ENCODE peak calls at places on chromosomes 13 and 19, in ten cellular contexts. One of them, this sample, is unnamed.
A peak's percentile ranks its signal among the peaks of the same experiment; 100 is the strongest.

GRCh38 chr13:48993150-48993549 is 17.4 kb downstream of the FNDC3A start:
- DNase-seq in stimulated activated CD4-positive, alpha-beta T cell treated with anti-CD3 and anti-CD28 coated beads, TNF-alpha, amount 100 ng/mL, for 1 hour: no peak
- DNase-seq in sigmoid colon: no peak
- DNase-seq in adipocyte: no peak
- DNase-seq in foreskin fibroblast: no peak
- DNase-seq in ELR: no peak
- DNase-seq in fibroblast of lung: no peak
- DNase-seq in testis: no peak
- DNase-seq in mucosa of gallbladder: no peak
- DNase-seq in lower lobe of right lung: no peak
- DNase-seq in this sample: no peak

GRCh38 chr13:46160474-46161066 is 21.4 kb downstream of the LCP1 start:
- DNase-seq in stimulated activated CD4-positive, alpha-beta T cell treated with anti-CD3 and anti-CD28 coated beads, TNF-alpha, amount 100 ng/mL, for 1 hour: no peak
- DNase-seq in sigmoid colon: no peak
- DNase-seq in adipocyte: peak; percentile 75
- DNase-seq in foreskin fibroblast: peak; percentile 30
- DNase-seq in ELR: peak; percentile 65
- DNase-seq in fibroblast of lung: peak; percentile 72
- DNase-seq in testis: no peak
- DNase-seq in mucosa of gallbladder: no peak
- DNase-seq in lower lobe of right lung: no peak
- DNase-seq in this sample: peak; percentile 42

GRCh38 chr13:103388839-103389238 is 322.6 kb upstream of the SLC10A2 start:
- DNase-seq in stimulated activated CD4-positive, alpha-beta T cell treated with anti-CD3 and anti-CD28 coated beads, TNF-alpha, amount 100 ng/mL, for 1 hour: no peak
- DNase-seq in sigmoid colon: no peak
- DNase-seq in adipocyte: no peak
- DNase-seq in foreskin fibroblast: no peak
- DNase-seq in ELR: no peak
- DNase-seq in fibroblast of lung: no peak
- DNase-seq in testis: no peak
- DNase-seq in mucosa of gallbladder: no peak
- DNase-seq in lower lobe of right lung: no peak
- DNase-seq in this sample: no peak

GRCh38 chr13:60152114-60152513 is 11.6 kb downstream of the DIAPH3 start:
- DNase-seq in stimulated activated CD4-positive, alpha-beta T cell treated with anti-CD3 and anti-CD28 coated beads, TNF-alpha, amount 100 ng/mL, for 1 hour: no peak
- DNase-seq in sigmoid colon: no peak
- DNase-seq in adipocyte: no peak
- DNase-seq in foreskin fibroblast: no peak
- DNase-seq in ELR: peak; percentile 23
- DNase-seq in fibroblast of lung: no peak
- DNase-seq in testis: no peak
- DNase-seq in mucosa of gallbladder: no peak
- DNase-seq in lower lobe of right lung: no peak
- DNase-seq in this sample: no peak

GRCh38 chr13:102707465-102707864 is 12.6 kb upstream of the METTL21C start:
- DNase-seq in stimulated activated CD4-positive, alpha-beta T cell treated with anti-CD3 and anti-CD28 coated beads, TNF-alpha, amount 100 ng/mL, for 1 hour: no peak
- DNase-seq in sigmoid colon: no peak
- DNase-seq in adipocyte: peak; percentile 84
- DNase-seq in foreskin fibroblast: peak; percentile 93
- DNase-seq in ELR: peak; percentile 82
- DNase-seq in fibroblast of lung: peak; percentile 92
- DNase-seq in testis: no peak
- DNase-seq in mucosa of gallbladder: no peak
- DNase-seq in lower lobe of right lung: no peak
- DNase-seq in this sample: peak; percentile 95

GRCh38 chr19:11382898-11383705 is 1.0 kb downstream of the EPOR start:
- DNase-seq in stimulated activated CD4-positive, alpha-beta T cell treated with anti-CD3 and anti-CD28 coated beads, TNF-alpha, amount 100 ng/mL, for 1 hour: no peak
- DNase-seq in sigmoid colon: peak; percentile 73
- DNase-seq in adipocyte: peak; percentile 40
- DNase-seq in foreskin fibroblast: peak; percentile 18
- DNase-seq in ELR: peak; percentile 45
- DNase-seq in fibroblast of lung: no peak
- DNase-seq in testis: peak; percentile 57
- DNase-seq in mucosa of gallbladder: no peak
- DNase-seq in lower lobe of right lung: peak; percentile 82
- DNase-seq in this sample: no peak

GRCh38 chr19:17762505-17763229 is 11.4 kb downstream of the FCHO1 start:
- DNase-seq in stimulated activated CD4-positive, alpha-beta T cell treated with anti-CD3 and anti-CD28 coated beads, TNF-alpha, amount 100 ng/mL, for 1 hour: no peak
- DNase-seq in sigmoid colon: no peak
- DNase-seq in adipocyte: peak; percentile 60
- DNase-seq in foreskin fibroblast: peak; percentile 46
- DNase-seq in ELR: peak; percentile 76
- DNase-seq in fibroblast of lung: peak; percentile 54
- DNase-seq in testis: peak; percentile 82
- DNase-seq in mucosa of gallbladder: no peak
- DNase-seq in lower lobe of right lung: no peak
- DNase-seq in this sample: peak; percentile 56

GRCh38 chr19:18541992-18542935 is 1.1 kb downstream of the FKBP8 start:
- DNase-seq in stimulated activated CD4-positive, alpha-beta T cell treated with anti-CD3 and anti-CD28 coated beads, TNF-alpha, amount 100 ng/mL, for 1 hour: no peak
- DNase-seq in sigmoid colon: no peak
- DNase-seq in adipocyte: peak; percentile 16
- DNase-seq in foreskin fibroblast: no peak
- DNase-seq in ELR: peak; percentile 13
- DNase-seq in fibroblast of lung: no peak
- DNase-seq in testis: no peak
- DNase-seq in mucosa of gallbladder: no peak
- DNase-seq in lower lobe of right lung: no peak
- DNase-seq in this sample: no peak

GRCh38 chr13:75993823-75994222 is 357.7 kb downstream of the LMO7 start:
- DNase-seq in stimulated activated CD4-positive, alpha-beta T cell treated with anti-CD3 and anti-CD28 coated beads, TNF-alpha, amount 100 ng/mL, for 1 hour: no peak
- DNase-seq in sigmoid colon: no peak
- DNase-seq in adipocyte: no peak
- DNase-seq in foreskin fibroblast: no peak
- DNase-seq in ELR: peak; percentile 20
- DNase-seq in fibroblast of lung: no peak
- DNase-seq in testis: no peak
- DNase-seq in mucosa of gallbladder: no peak
- DNase-seq in lower lobe of right lung: no peak
- DNase-seq in this sample: no peak

GRCh38 chr13:107210216-107211010 is 642.5 kb upstream of the ARGLU1 start:
- DNase-seq in stimulated activated CD4-positive, alpha-beta T cell treated with anti-CD3 and anti-CD28 coated beads, TNF-alpha, amount 100 ng/mL, for 1 hour: no peak
- DNase-seq in sigmoid colon: no peak
- DNase-seq in adipocyte: peak; percentile 54
- DNase-seq in foreskin fibroblast: no peak
- DNase-seq in ELR: no peak
- DNase-seq in fibroblast of lung: peak; percentile 20
- DNase-seq in testis: no peak
- DNase-seq in mucosa of gallbladder: no peak
- DNase-seq in lower lobe of right lung: no peak
- DNase-seq in this sample: peak; percentile 24

GRCh38 chr13:113823771-113824170 is 40.1 kb downstream of the GAS6 start:
- DNase-seq in stimulated activated CD4-positive, alpha-beta T cell treated with anti-CD3 and anti-CD28 coated beads, TNF-alpha, amount 100 ng/mL, for 1 hour: no peak
- DNase-seq in sigmoid colon: no peak
- DNase-seq in adipocyte: no peak
- DNase-seq in foreskin fibroblast: no peak
- DNase-seq in ELR: no peak
- DNase-seq in fibroblast of lung: no peak
- DNase-seq in testis: no peak
- DNase-seq in mucosa of gallbladder: no peak
- DNase-seq in lower lobe of right lung: no peak
- DNase-seq in this sample: no peak

GRCh38 chr13:48151766-48152165 is 56.9 kb upstream of the MED4 start:
- DNase-seq in stimulated activated CD4-positive, alpha-beta T cell treated with anti-CD3 and anti-CD28 coated beads, TNF-alpha, amount 100 ng/mL, for 1 hour: no peak
- DNase-seq in sigmoid colon: no peak
- DNase-seq in adipocyte: no peak
- DNase-seq in foreskin fibroblast: no peak
- DNase-seq in ELR: no peak
- DNase-seq in fibroblast of lung: no peak
- DNase-seq in testis: no peak
- DNase-seq in mucosa of gallbladder: no peak
- DNase-seq in lower lobe of right lung: no peak
- DNase-seq in this sample: no peak

GRCh38 chr13:106520205-106521004 is 15.1 kb downstream of the EFNB2 start:
- DNase-seq in stimulated activated CD4-positive, alpha-beta T cell treated with anti-CD3 and anti-CD28 coated beads, TNF-alpha, amount 100 ng/mL, for 1 hour: no peak
- DNase-seq in sigmoid colon: no peak
- DNase-seq in adipocyte: peak; percentile 61
- DNase-seq in foreskin fibroblast: peak; percentile 22
- DNase-seq in ELR: peak; percentile 48
- DNase-seq in fibroblast of lung: peak; percentile 77
- DNase-seq in testis: no peak
- DNase-seq in mucosa of gallbladder: no peak
- DNase-seq in lower lobe of right lung: no peak
- DNase-seq in this sample: peak; percentile 36

GRCh38 chr13:92821324-92821723 is 405.3 kb upstream of the GPC6 start:
- DNase-seq in stimulated activated CD4-positive, alpha-beta T cell treated with anti-CD3 and anti-CD28 coated beads, TNF-alpha, amount 100 ng/mL, for 1 hour: no peak
- DNase-seq in sigmoid colon: no peak
- DNase-seq in adipocyte: no peak
- DNase-seq in foreskin fibroblast: no peak
- DNase-seq in ELR: no peak
- DNase-seq in fibroblast of lung: no peak
- DNase-seq in testis: no peak
- DNase-seq in mucosa of gallbladder: no peak
- DNase-seq in lower lobe of right lung: no peak
- DNase-seq in this sample: no peak

GRCh38 chr19:9323557-9323918 is 441 bp upstream of the ZNF559 start:
- DNase-seq in stimulated activated CD4-positive, alpha-beta T cell treated with anti-CD3 and anti-CD28 coated beads, TNF-alpha, amount 100 ng/mL, for 1 hour: no peak
- DNase-seq in sigmoid colon: peak; percentile 85
- DNase-seq in adipocyte: peak; percentile 64
- DNase-seq in foreskin fibroblast: peak; percentile 82
- DNase-seq in ELR: peak; percentile 81
- DNase-seq in fibroblast of lung: peak; percentile 90
- DNase-seq in testis: peak; percentile 94
- DNase-seq in mucosa of gallbladder: peak; percentile 82
- DNase-seq in lower lobe of right lung: peak; percentile 67
- DNase-seq in this sample: peak; percentile 91

GRCh38 chr13:32453981-32454380 is 26.1 kb upstream of the N4BP2L1 start:
- DNase-seq in stimulated activated CD4-positive, alpha-beta T cell treated with anti-CD3 and anti-CD28 coated beads, TNF-alpha, amount 100 ng/mL, for 1 hour: no peak
- DNase-seq in sigmoid colon: no peak
- DNase-seq in adipocyte: no peak
- DNase-seq in foreskin fibroblast: no peak
- DNase-seq in ELR: no peak
- DNase-seq in fibroblast of lung: no peak
- DNase-seq in testis: no peak
- DNase-seq in mucosa of gallbladder: no peak
- DNase-seq in lower lobe of right lung: no peak
- DNase-seq in this sample: no peak

GRCh38 chr13:40064723-40065122 is 409.3 kb downstream of the COG6 start:
- DNase-seq in stimulated activated CD4-positive, alpha-beta T cell treated with anti-CD3 and anti-CD28 coated beads, TNF-alpha, amount 100 ng/mL, for 1 hour: no peak
- DNase-seq in sigmoid colon: no peak
- DNase-seq in adipocyte: no peak
- DNase-seq in foreskin fibroblast: peak; percentile 74
- DNase-seq in ELR: peak; percentile 71
- DNase-seq in fibroblast of lung: peak; percentile 93
- DNase-seq in testis: no peak
- DNase-seq in mucosa of gallbladder: no peak
- DNase-seq in lower lobe of right lung: no peak
- DNase-seq in this sample: peak; percentile 89

GRCh38 chr13:107834717-107835116 is 380.6 kb downstream of the LIG4 start:
- DNase-seq in stimulated activated CD4-positive, alpha-beta T cell treated with anti-CD3 and anti-CD28 coated beads, TNF-alpha, amount 100 ng/mL, for 1 hour: no peak
- DNase-seq in sigmoid colon: no peak
- DNase-seq in adipocyte: no peak
- DNase-seq in foreskin fibroblast: no peak
- DNase-seq in ELR: no peak
- DNase-seq in fibroblast of lung: no peak
- DNase-seq in testis: no peak
- DNase-seq in mucosa of gallbladder: no peak
- DNase-seq in lower lobe of right lung: no peak
- DNase-seq in this sample: no peak

GRCh38 chr19:7642295-7643046 is 5.6 kb downstream of the STXBP2 start:
- DNase-seq in stimulated activated CD4-positive, alpha-beta T cell treated with anti-CD3 and anti-CD28 coated beads, TNF-alpha, amount 100 ng/mL, for 1 hour: no peak
- DNase-seq in sigmoid colon: no peak
- DNase-seq in adipocyte: no peak
- DNase-seq in foreskin fibroblast: no peak
- DNase-seq in ELR: no peak
- DNase-seq in fibroblast of lung: no peak
- DNase-seq in testis: no peak
- DNase-seq in mucosa of gallbladder: no peak
- DNase-seq in lower lobe of right lung: no peak
- DNase-seq in this sample: no peak

GRCh38 chr19:3604987-3605343 is 1.7 kb downstream of the TBXA2R start:
- DNase-seq in stimulated activated CD4-positive, alpha-beta T cell treated with anti-CD3 and anti-CD28 coated beads, TNF-alpha, amount 100 ng/mL, for 1 hour: no peak
- DNase-seq in sigmoid colon: peak; percentile 59
- DNase-seq in adipocyte: no peak
- DNase-seq in foreskin fibroblast: no peak
- DNase-seq in ELR: no peak
- DNase-seq in fibroblast of lung: no peak
- DNase-seq in testis: no peak
- DNase-seq in mucosa of gallbladder: no peak
- DNase-seq in lower lobe of right lung: no peak
- DNase-seq in this sample: no peak

GRCh38 chr19:51417107-51417806 is at the start of gene SIGLEC10:
- DNase-seq in stimulated activated CD4-positive, alpha-beta T cell treated with anti-CD3 and anti-CD28 coated beads, TNF-alpha, amount 100 ng/mL, for 1 hour: no peak
- DNase-seq in sigmoid colon: no peak
- DNase-seq in adipocyte: no peak
- DNase-seq in foreskin fibroblast: no peak
- DNase-seq in ELR: peak; percentile 36
- DNase-seq in fibroblast of lung: no peak
- DNase-seq in testis: no peak
- DNase-seq in mucosa of gallbladder: peak; percentile 29
- DNase-seq in lower lobe of right lung: peak; percentile 84
- DNase-seq in this sample: no peak

GRCh38 chr19:49217382-49217781 is 59.8 kb downstream of the TRPM4 start:
- DNase-seq in stimulated activated CD4-positive, alpha-beta T cell treated with anti-CD3 and anti-CD28 coated beads, TNF-alpha, amount 100 ng/mL, for 1 hour: no peak
- DNase-seq in sigmoid colon: no peak
- DNase-seq in adipocyte: no peak
- DNase-seq in foreskin fibroblast: peak; percentile 84
- DNase-seq in ELR: no peak
- DNase-seq in fibroblast of lung: peak; percentile 70
- DNase-seq in testis: no peak
- DNase-seq in mucosa of gallbladder: no peak
- DNase-seq in lower lobe of right lung: no peak
- DNase-seq in this sample: peak; percentile 81

GRCh38 chr19:17946965-17947784 is 14.4 kb downstream of the CCDC124 start:
- DNase-seq in stimulated activated CD4-positive, alpha-beta T cell treated with anti-CD3 and anti-CD28 coated beads, TNF-alpha, amount 100 ng/mL, for 1 hour: no peak
- DNase-seq in sigmoid colon: no peak
- DNase-seq in adipocyte: no peak
- DNase-seq in foreskin fibroblast: no peak
- DNase-seq in ELR: no peak
- DNase-seq in fibroblast of lung: no peak
- DNase-seq in testis: peak; percentile 33
- DNase-seq in mucosa of gallbladder: no peak
- DNase-seq in lower lobe of right lung: no peak
- DNase-seq in this sample: no peak